ENCODE peak calls at places on chromosomes 3 and 15, in seven cellular contexts. One of them, this sample, is unnamed.

GRCh38 chr3:42712344-42712648 is 9.7 kb upstream of the HHATL start:
- DNase-seq in Daoy: no peak
- DNase-seq in MG63: no peak
- DNase-seq in sigmoid colon: no peak
- DNase-seq in bronchial epithelial cell: no peak
- DNase-seq in stromal cell of bone marrow: no peak
- DNase-seq in foreskin fibroblast: no peak
- DNase-seq in this sample: no peak

GRCh38 chr3:26967531-26967930 is 345.0 kb downstream of the LRRC3B start:
- DNase-seq in Daoy: no peak
- DNase-seq in stromal cell of bone marrow: no peak
- DNase-seq in foreskin fibroblast: no peak
- DNase-seq in MG63: no peak
- DNase-seq in sigmoid colon: no peak
- DNase-seq in bronchial epithelial cell: peak
- DNase-seq in this sample: no peak

GRCh38 chr15:71171195-71171594 is 55.9 kb downstream of the THSD4 start:
- DNase-seq in sigmoid colon: no peak
- DNase-seq in bronchial epithelial cell: no peak
- DNase-seq in foreskin fibroblast: no peak
- DNase-seq in Daoy: no peak
- DNase-seq in stromal cell of bone marrow: no peak
- DNase-seq in MG63: no peak
- DNase-seq in this sample: no peak

GRCh38 chr3:149114458-149114857 is 15.0 kb upstream of the HPS3 start:
- DNase-seq in Daoy: no peak
- DNase-seq in sigmoid colon: no peak
- DNase-seq in foreskin fibroblast: no peak
- DNase-seq in stromal cell of bone marrow: no peak
- DNase-seq in bronchial epithelial cell: no peak
- DNase-seq in MG63: peak
- DNase-seq in this sample: no peak

GRCh38 chr15:38054488-38054887 is 120.0 kb downstream of the TMCO5A start:
- DNase-seq in stromal cell of bone marrow: peak
- DNase-seq in sigmoid colon: no peak
- DNase-seq in foreskin fibroblast: peak
- DNase-seq in Daoy: no peak
- DNase-seq in MG63: peak
- DNase-seq in bronchial epithelial cell: peak
- DNase-seq in this sample: no peak

GRCh38 chr3:117144832-117145231 is 435.3 kb downstream of the TUSC7 start:
- DNase-seq in stromal cell of bone marrow: peak
- DNase-seq in sigmoid colon: no peak
- DNase-seq in foreskin fibroblast: peak
- DNase-seq in MG63: no peak
- DNase-seq in Daoy: no peak
- DNase-seq in bronchial epithelial cell: peak
- DNase-seq in this sample: no peak

GRCh38 chr3:270688-271087 is 74.1 kb downstream of the CHL1 start:
- DNase-seq in Daoy: no peak
- DNase-seq in bronchial epithelial cell: no peak
- DNase-seq in foreskin fibroblast: no peak
- DNase-seq in stromal cell of bone marrow: no peak
- DNase-seq in MG63: no peak
- DNase-seq in sigmoid colon: no peak
- DNase-seq in this sample: no peak

GRCh38 chr15:39599871-39600270 is 19.0 kb downstream of the THBS1 start:
- DNase-seq in sigmoid colon: no peak
- DNase-seq in MG63: no peak
- DNase-seq in Daoy: no peak
- DNase-seq in foreskin fibroblast: peak
- DNase-seq in stromal cell of bone marrow: no peak
- DNase-seq in bronchial epithelial cell: peak
- DNase-seq in this sample: no peak

GRCh38 chr3:159734681-159735080 is 254.0 kb upstream of the IL12A start:
- DNase-seq in foreskin fibroblast: no peak
- DNase-seq in stromal cell of bone marrow: no peak
- DNase-seq in Daoy: no peak
- DNase-seq in sigmoid colon: no peak
- DNase-seq in bronchial epithelial cell: no peak
- DNase-seq in MG63: no peak
- DNase-seq in this sample: no peak

GRCh38 chr3:50194903-50195500 is 3.6 kb downstream of the GNAT1 start:
- DNase-seq in stromal cell of bone marrow: no peak
- DNase-seq in bronchial epithelial cell: peak
- DNase-seq in Daoy: no peak
- DNase-seq in foreskin fibroblast: no peak
- DNase-seq in MG63: no peak
- DNase-seq in sigmoid colon: no peak
- DNase-seq in this sample: no peak

GRCh38 chr15:47473857-47474256 is 243.4 kb upstream of the SEMA6D start:
- DNase-seq in stromal cell of bone marrow: peak
- DNase-seq in Daoy: no peak
- DNase-seq in MG63: peak
- DNase-seq in sigmoid colon: peak
- DNase-seq in foreskin fibroblast: no peak
- DNase-seq in bronchial epithelial cell: no peak
- DNase-seq in this sample: no peak

GRCh38 chr3:170002829-170003228 is 35.0 kb upstream of the GPR160 start:
- DNase-seq in MG63: no peak
- DNase-seq in bronchial epithelial cell: no peak
- DNase-seq in stromal cell of bone marrow: no peak
- DNase-seq in foreskin fibroblast: no peak
- DNase-seq in Daoy: no peak
- DNase-seq in sigmoid colon: no peak
- DNase-seq in this sample: no peak

GRCh38 chr3:66586853-66587252 is 86.0 kb upstream of the LRIG1 start:
- DNase-seq in MG63: no peak
- DNase-seq in foreskin fibroblast: no peak
- DNase-seq in Daoy: no peak
- DNase-seq in stromal cell of bone marrow: no peak
- DNase-seq in sigmoid colon: no peak
- DNase-seq in bronchial epithelial cell: no peak
- DNase-seq in this sample: no peak

GRCh38 chr3:172749201-172749965 is 1.1 kb upstream of the ECT2 start:
- DNase-seq in MG63: peak
- DNase-seq in bronchial epithelial cell: peak
- DNase-seq in sigmoid colon: no peak
- DNase-seq in stromal cell of bone marrow: peak
- DNase-seq in foreskin fibroblast: peak
- DNase-seq in Daoy: peak
- DNase-seq in this sample: peak

GRCh38 chr3:124032351-124032880 is 40.5 kb upstream of the ROPN1 start:
- DNase-seq in MG63: no peak
- DNase-seq in stromal cell of bone marrow: no peak
- DNase-seq in sigmoid colon: peak
- DNase-seq in foreskin fibroblast: peak
- DNase-seq in Daoy: peak
- DNase-seq in bronchial epithelial cell: no peak
- DNase-seq in this sample: peak

GRCh38 chr15:34154725-34155204 is 52.9 kb downstream of the PGBD4 start:
- DNase-seq in MG63: peak
- DNase-seq in stromal cell of bone marrow: no peak
- DNase-seq in bronchial epithelial cell: peak
- DNase-seq in foreskin fibroblast: peak
- DNase-seq in Daoy: peak
- DNase-seq in sigmoid colon: no peak
- DNase-seq in this sample: no peak

GRCh38 chr15:74598126-74598842 is 17.4 kb upstream of the CLK3 start:
- DNase-seq in MG63: peak
- DNase-seq in Daoy: peak
- DNase-seq in sigmoid colon: peak
- DNase-seq in stromal cell of bone marrow: peak
- DNase-seq in foreskin fibroblast: peak
- DNase-seq in bronchial epithelial cell: peak
- DNase-seq in this sample: peak

GRCh38 chr3:127690823-127691452 is 18.2 kb downstream of the ABTB1 start:
- DNase-seq in MG63: peak
- DNase-seq in Daoy: peak
- DNase-seq in sigmoid colon: no peak
- DNase-seq in stromal cell of bone marrow: peak
- DNase-seq in foreskin fibroblast: peak
- DNase-seq in bronchial epithelial cell: peak
- DNase-seq in this sample: no peak

GRCh38 chr15:96324900-96325299 is 5.6 kb upstream of the NR2F2 start:
- DNase-seq in foreskin fibroblast: no peak
- DNase-seq in MG63: no peak
- DNase-seq in sigmoid colon: no peak
- DNase-seq in Daoy: no peak
- DNase-seq in stromal cell of bone marrow: no peak
- DNase-seq in bronchial epithelial cell: no peak
- DNase-seq in this sample: no peak

GRCh38 chr3:43769097-43769470 is 78.3 kb downstream of the ABHD5 start:
- DNase-seq in bronchial epithelial cell: no peak
- DNase-seq in stromal cell of bone marrow: no peak
- DNase-seq in sigmoid colon: no peak
- DNase-seq in foreskin fibroblast: no peak
- DNase-seq in Daoy: no peak
- DNase-seq in MG63: no peak
- DNase-seq in this sample: no peak

GRCh38 chr3:45528429-45528828 is 66.1 kb upstream of the LIMD1 start:
- DNase-seq in MG63: peak
- DNase-seq in stromal cell of bone marrow: peak
- DNase-seq in bronchial epithelial cell: peak
- DNase-seq in sigmoid colon: no peak
- DNase-seq in foreskin fibroblast: no peak
- DNase-seq in Daoy: no peak
- DNase-seq in this sample: no peak

GRCh38 chr3:28308196-28308595 is 40.3 kb upstream of the ZCWPW2 start:
- DNase-seq in sigmoid colon: no peak
- DNase-seq in MG63: no peak
- DNase-seq in bronchial epithelial cell: no peak
- DNase-seq in Daoy: no peak
- DNase-seq in stromal cell of bone marrow: no peak
- DNase-seq in foreskin fibroblast: no peak
- DNase-seq in this sample: no peak

GRCh38 chr3:2001306-2002108 is 97.2 kb upstream of the CNTN4 start:
- DNase-seq in sigmoid colon: no peak
- DNase-seq in MG63: no peak
- DNase-seq in foreskin fibroblast: no peak
- DNase-seq in Daoy: no peak
- DNase-seq in stromal cell of bone marrow: no peak
- DNase-seq in bronchial epithelial cell: no peak
- DNase-seq in this sample: no peak

GRCh38 chr3:154018100-154018696 is 103.0 kb upstream of the ARHGEF26 start:
- DNase-seq in MG63: peak
- DNase-seq in foreskin fibroblast: no peak
- DNase-seq in Daoy: peak
- DNase-seq in bronchial epithelial cell: peak
- DNase-seq in sigmoid colon: no peak
- DNase-seq in stromal cell of bone marrow: no peak
- DNase-seq in this sample: peak

GRCh38 chr15:100043069-100043641 is 298.6 kb downstream of the ADAMTS17 start:
- DNase-seq in Daoy: peak
- DNase-seq in MG63: peak
- DNase-seq in stromal cell of bone marrow: peak
- DNase-seq in sigmoid colon: no peak
- DNase-seq in bronchial epithelial cell: peak
- DNase-seq in foreskin fibroblast: peak
- DNase-seq in this sample: no peak

GRCh38 chr3:169104972-169105371 is 558.5 kb downstream of the MECOM start:
- DNase-seq in sigmoid colon: no peak
- DNase-seq in MG63: no peak
- DNase-seq in Daoy: peak
- DNase-seq in bronchial epithelial cell: peak
- DNase-seq in foreskin fibroblast: peak
- DNase-seq in stromal cell of bone marrow: no peak
- DNase-seq in this sample: no peak

GRCh38 chr3:76585794-76586392 is 454.0 kb upstream of the ROBO2 start:
- DNase-seq in foreskin fibroblast: no peak
- DNase-seq in sigmoid colon: no peak
- DNase-seq in Daoy: no peak
- DNase-seq in stromal cell of bone marrow: peak
- DNase-seq in MG63: no peak
- DNase-seq in bronchial epithelial cell: peak
- DNase-seq in this sample: no peak

GRCh38 chr3:156729460-156730179 is 55.2 kb downstream of the TIPARP start:
- DNase-seq in bronchial epithelial cell: peak
- DNase-seq in foreskin fibroblast: no peak
- DNase-seq in MG63: no peak
- DNase-seq in stromal cell of bone marrow: no peak
- DNase-seq in sigmoid colon: no peak
- DNase-seq in Daoy: no peak
- DNase-seq in this sample: no peak

GRCh38 chr3:108354562-108354961 is 58.2 kb downstream of the HHLA2 start:
- DNase-seq in bronchial epithelial cell: no peak
- DNase-seq in foreskin fibroblast: no peak
- DNase-seq in stromal cell of bone marrow: no peak
- DNase-seq in sigmoid colon: no peak
- DNase-seq in Daoy: no peak
- DNase-seq in MG63: no peak
- DNase-seq in this sample: no peak

GRCh38 chr3:143974877-143975238 is 3.2 kb downstream of the DIPK2A start:
- DNase-seq in bronchial epithelial cell: peak
- DNase-seq in sigmoid colon: no peak
- DNase-seq in MG63: no peak
- DNase-seq in Daoy: no peak
- DNase-seq in stromal cell of bone marrow: no peak
- DNase-seq in foreskin fibroblast: peak
- DNase-seq in this sample: no peak

GRCh38 chr3:76679510-76679909 is 360.4 kb upstream of the ROBO2 start:
- DNase-seq in Daoy: no peak
- DNase-seq in stromal cell of bone marrow: no peak
- DNase-seq in sigmoid colon: no peak
- DNase-seq in MG63: no peak
- DNase-seq in foreskin fibroblast: no peak
- DNase-seq in bronchial epithelial cell: no peak
- DNase-seq in this sample: peak

GRCh38 chr15:41465822-41466421 is 27.8 kb upstream of the ITPKA start:
- DNase-seq in Daoy: peak
- DNase-seq in foreskin fibroblast: peak
- DNase-seq in bronchial epithelial cell: peak
- DNase-seq in sigmoid colon: no peak
- DNase-seq in MG63: no peak
- DNase-seq in stromal cell of bone marrow: peak
- DNase-seq in this sample: peak

GRCh38 chr3:129439381-129439816 is 349 bp downstream of the MBD4 start:
- DNase-seq in stromal cell of bone marrow: no peak
- DNase-seq in Daoy: peak
- DNase-seq in MG63: peak
- DNase-seq in sigmoid colon: peak
- DNase-seq in bronchial epithelial cell: peak
- DNase-seq in foreskin fibroblast: no peak
- DNase-seq in this sample: no peak

GRCh38 chr15:73930790-73931281 is 4.6 kb downstream of the LOXL1 start:
- DNase-seq in bronchial epithelial cell: no peak
- DNase-seq in Daoy: peak
- DNase-seq in sigmoid colon: no peak
- DNase-seq in stromal cell of bone marrow: peak
- DNase-seq in foreskin fibroblast: no peak
- DNase-seq in MG63: peak
- DNase-seq in this sample: no peak

This sample was measured in NCI-H748 treated with DMSO at 0.1 percent for 48 hours.